ENCODE peak calls at places on chromosome 13, in six cellular contexts. F is activated CD4-positive, alpha-beta T cell treated with anti-CD3 and anti-CD28 coated beads for 36 hours; X is left lobe of liver; I is omental fat pad; U is PC-3; A is Right ventricle myocardium superior. N is an unnamed sample.

GRCh38 chr13:45297456-45298205 is 43.4 kb downstream of the TPT1 start:
- ATAC-seq in U (no peak), F (peak; percentile 91), A (peak; percentile 45), I (no peak), X (no peak), N (no peak)

GRCh38 chr13:80888421-80888820 is 547.5 kb upstream of the SPRY2 start:
- ATAC-seq in A (no peak), I (no peak), F (no peak), X (no peak), U (no peak), N (no peak)

GRCh38 chr13:21486322-21486721 is 27.2 kb upstream of the ZDHHC20 start:
- ATAC-seq in U (no peak), I (no peak), A (no peak), F (no peak), X (no peak), N (no peak)

GRCh38 chr13:108283110-108283509 is 13.6 kb downstream of the TNFSF13B start:
- ATAC-seq in I (peak; percentile 74), X (no peak), A (peak; percentile 75), U (no peak), F (no peak), N (no peak)

GRCh38 chr13:102117175-102117830 is 284.5 kb downstream of the FGF14 start:
- ATAC-seq in I (no peak), X (no peak), U (no peak), A (no peak), F (no peak), N (no peak)

GRCh38 chr13:74168263-74168675 is 34.1 kb upstream of the KLF12 start:
- ATAC-seq in A (peak; percentile 82), U (no peak), F (no peak), X (peak; percentile 92), I (no peak), N (no peak)

GRCh38 chr13:109288151-109288709 is 498.2 kb downstream of the IRS2 start:
- ATAC-seq in U (no peak), I (no peak), A (peak; percentile 53), F (no peak), X (no peak), N (no peak)

GRCh38 chr13:48571121-48571901 is 38.4 kb upstream of the RCBTB2 start:
- ATAC-seq in I (peak; percentile 60), F (no peak), X (peak; percentile 56), U (no peak), A (peak; percentile 71), N (peak; percentile 97)

GRCh38 chr13:34640931-34641330 is 301.1 kb upstream of the NBEA start:
- ATAC-seq in A (no peak), X (no peak), I (no peak), U (no peak), F (no peak), N (no peak)

GRCh38 chr13:90197722-90198121 is 1149.8 kb upstream of the MIR17HG start:
- ATAC-seq in A (no peak), I (no peak), U (peak; percentile 67), F (no peak), X (no peak), N (no peak)

GRCh38 chr13:75474956-75475355 is 7.0 kb downstream of the TBC1D4 start:
- ATAC-seq in U (no peak), X (no peak), I (no peak), A (no peak), F (no peak), N (no peak)

GRCh38 chr13:48181482-48182145 is 51.4 kb upstream of the ITM2B start:
- ATAC-seq in F (no peak), A (no peak), I (no peak), X (no peak), U (no peak), N (no peak)

GRCh38 chr13:45393941-45394570 is 24.1 kb downstream of the SLC25A30 start:
- ATAC-seq in U (peak; percentile 88), A (peak; percentile 63), I (peak; percentile 81), X (peak; percentile 87), F (no peak), N (peak; percentile 92)

GRCh38 chr13:31909889-31910551 is 121.6 kb upstream of the FRY start:
- ATAC-seq in U (peak; percentile 33), A (peak; percentile 71), F (no peak), I (no peak), X (peak; percentile 90), N (peak; percentile 64)

N was measured in SK-N-SH treated with all-trans-retinoic acid at 6 μM for 48 hours.